ENCODE peak calls at places on chromosomes 2 and 18, in eight cellular contexts. I, K, Z, A, S, M, X and W are unnamed samples.

GRCh38 chr18:7273301-7273911 is 42.5 kb downstream of the LRRC30 start:
- DNase-seq in I (no peak), K (no peak), Z (peak; percentile 82), A (peak; percentile 97), S (peak; percentile 15), M (peak; percentile 17), X (peak; percentile 29), W (peak; percentile 3)

GRCh38 chr2:11850082-11850481 is 103.7 kb downstream of the LPIN1 start:
- DNase-seq in I (no peak), K (no peak), Z (no peak), A (no peak), S (peak; percentile 36), M (no peak), X (no peak), W (no peak)

GRCh38 chr2:36965751-36966369 is 476 bp downstream of the STRN start:
- DNase-seq in I (no peak), K (no peak), Z (peak; percentile 64), A (peak; percentile 31), S (peak; percentile 88), M (peak; percentile 26), X (peak; percentile 73), W (peak; percentile 39)

GRCh38 chr2:209986405-209986804 is 16.0 kb upstream of the RPE start:
- DNase-seq in I (no peak), K (no peak), Z (no peak), A (no peak), S (no peak), M (no peak), X (no peak), W (no peak)

GRCh38 chr2:47026738-47027531 is 111.3 kb upstream of the MCFD2 start:
- DNase-seq in I (no peak), K (no peak), Z (no peak), A (peak; percentile 54), S (no peak), M (no peak), X (no peak), W (no peak)

GRCh38 chr2:13652531-13653313 is 936.0 kb downstream of the TRIB2 start:
- DNase-seq in I (no peak), K (peak; percentile 22), Z (no peak), A (peak; percentile 72), S (no peak), M (no peak), X (no peak), W (peak; percentile 20)

GRCh38 chr2:84942166-84942565 is 28.8 kb upstream of the KCMF1 start:
- DNase-seq in I (no peak), K (no peak), Z (no peak), A (no peak), S (no peak), M (no peak), X (no peak), W (no peak)

GRCh38 chr2:209426432-209426831 is 2.6 kb downstream of the MAP2 start:
- DNase-seq in I (no peak), K (peak; percentile 68), Z (no peak), A (peak; percentile 29), S (peak; percentile 23), M (no peak), X (no peak), W (peak; percentile 13)

GRCh38 chr2:186716899-186717811 is 23.3 kb downstream of the FAM171B start:
- DNase-seq in I (no peak), K (no peak), Z (no peak), A (no peak), S (peak; percentile 28), M (no peak), X (no peak), W (no peak)

GRCh38 chr2:67414867-67415266 is 17.7 kb downstream of the ETAA1 start:
- DNase-seq in I (no peak), K (no peak), Z (no peak), A (no peak), S (no peak), M (no peak), X (no peak), W (no peak)

GRCh38 chr2:173053043-173053699 is 22.5 kb upstream of the MAP3K20 start:
- DNase-seq in I (no peak), K (no peak), Z (no peak), A (no peak), S (no peak), M (no peak), X (no peak), W (no peak)

GRCh38 chr2:6909431-6910385 is 7.5 kb upstream of the RNF144A start:
- DNase-seq in I (no peak), K (no peak), Z (no peak), A (no peak), S (no peak), M (no peak), X (no peak), W (no peak)

GRCh38 chr2:20620696-20621365 is 30.1 kb downstream of the HS1BP3 start:
- DNase-seq in I (no peak), K (no peak), Z (peak; percentile 54), A (no peak), S (no peak), M (no peak), X (no peak), W (no peak)

GRCh38 chr18:12868576-12868975 is 15.5 kb downstream of the PTPN2 start:
- DNase-seq in I (no peak), K (no peak), Z (no peak), A (no peak), S (no peak), M (no peak), X (peak; percentile 66), W (no peak)

GRCh38 chr2:83602753-83603152 is 856.3 kb downstream of the SUCLG1 start:
- DNase-seq in I (no peak), K (no peak), Z (no peak), A (no peak), S (no peak), M (no peak), X (no peak), W (no peak)

DNA sequence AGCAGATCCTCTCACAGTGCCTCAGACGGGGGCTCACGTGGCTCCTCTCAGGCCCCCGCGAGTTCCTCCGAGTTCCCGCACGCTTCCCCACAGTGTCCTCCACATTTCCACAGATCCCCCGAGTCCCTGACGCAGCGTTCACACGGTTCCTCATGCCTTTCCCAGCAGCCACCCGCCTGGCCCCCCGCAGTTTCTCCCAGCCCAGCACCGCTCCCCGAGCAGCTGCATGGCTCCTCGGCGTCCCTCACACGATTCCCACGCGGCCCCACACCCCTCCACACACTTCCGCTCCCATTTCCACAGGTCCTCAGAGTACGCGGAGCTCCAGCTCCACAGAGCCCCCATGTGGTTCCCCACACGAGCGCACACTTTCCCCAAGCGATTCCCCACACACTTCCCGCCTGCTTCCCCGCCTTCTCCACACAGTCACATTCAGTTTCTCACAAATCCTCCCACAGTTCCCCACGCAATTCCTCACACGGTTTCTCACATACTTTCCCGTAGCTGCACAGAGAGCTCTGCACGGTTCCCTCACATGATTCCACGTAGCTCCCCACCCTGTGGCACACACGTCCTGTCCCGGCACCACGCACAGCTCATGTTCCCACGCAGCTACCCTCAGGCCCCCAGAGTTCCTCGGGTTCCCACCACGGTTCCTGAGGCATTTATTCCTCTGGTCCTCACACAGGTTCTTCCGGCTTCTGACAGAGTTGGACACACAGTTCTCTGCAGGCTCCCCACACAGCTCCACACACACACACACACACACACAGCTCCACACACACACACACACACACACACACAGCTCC is 39.8 kb downstream of the KIF1A start:
- DNase-seq in I (no peak), K (no peak), Z (no peak), A (no peak), S (no peak), M (peak; percentile 14), X (no peak), W (no peak)
- TF ChIP-seq CTCF in I (no peak), K (no peak), Z (no peak), A (no peak), S (no peak), M (no peak), X (no peak), W (no peak)

DNA sequence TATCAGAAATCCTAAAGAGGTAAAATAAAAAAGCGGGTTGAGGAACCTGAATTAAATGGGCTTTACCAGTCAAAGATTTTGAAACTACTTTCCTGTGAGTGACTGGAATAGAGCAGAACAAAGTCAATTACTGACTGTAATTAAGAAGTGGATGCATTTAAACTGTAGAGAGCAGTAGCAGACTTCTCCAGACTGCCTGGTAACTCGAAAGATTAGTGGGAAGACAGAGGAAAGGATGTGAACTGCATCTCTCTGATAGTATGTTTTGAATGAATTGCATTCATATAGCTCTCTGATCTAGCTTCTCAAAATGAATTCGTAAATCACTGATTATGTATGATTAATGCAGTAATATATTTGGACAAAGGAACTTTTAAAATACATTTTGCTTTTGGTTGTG is 303.9 kb downstream of the ARHGAP15 start:
- DNase-seq in I (no peak), K (no peak), Z (no peak), A (peak; percentile 6), S (peak; percentile 36), M (no peak), X (no peak), W (no peak)
- TF ChIP-seq CTCF in I (peak; percentile 25), K (no peak), Z (peak; percentile 25), A (no peak), S (peak; percentile 53), M (no peak), X (no peak), W (no peak)

DNA sequence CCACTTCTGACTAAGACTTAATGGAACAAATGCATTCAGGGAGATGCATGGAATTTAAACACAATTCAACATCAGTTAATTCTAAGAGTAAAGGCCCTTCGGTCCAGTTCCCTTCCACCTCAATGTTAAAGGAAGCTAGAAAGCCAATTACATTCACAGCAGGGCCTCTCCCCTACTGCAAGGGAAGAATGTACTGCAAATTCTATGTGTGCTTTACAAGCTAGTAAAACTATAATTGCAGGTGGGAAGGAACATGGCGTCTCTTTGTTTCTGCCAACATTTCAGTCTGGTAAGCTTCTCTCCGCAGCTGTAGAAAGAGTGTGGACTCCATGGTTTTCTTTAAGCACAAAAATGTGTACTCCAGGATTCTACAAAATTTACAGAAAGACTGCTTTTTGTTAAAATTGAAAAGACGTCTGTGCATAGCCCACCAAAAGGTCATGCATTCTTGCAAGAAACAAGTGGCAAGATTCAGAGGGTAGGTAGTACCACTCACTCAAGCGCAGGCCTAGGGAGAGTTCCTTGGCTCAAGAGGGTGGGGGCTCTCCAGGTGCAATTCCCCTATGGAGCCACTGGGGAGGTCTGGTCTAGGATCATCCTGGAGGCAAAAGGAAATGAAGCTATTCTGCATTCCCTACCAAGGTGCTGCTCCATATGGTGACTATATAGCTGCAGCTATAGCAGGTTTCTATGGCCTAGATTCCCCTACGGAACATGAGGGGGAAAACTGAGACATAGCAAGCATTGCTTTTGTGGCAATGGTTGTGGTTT is 127.0 kb upstream of the FZD5 start:
- DNase-seq in I (no peak), K (no peak), Z (no peak), A (peak; percentile 6), S (peak; percentile 88), M (no peak), X (peak; percentile 54), W (peak; percentile 17)
- TF ChIP-seq CTCF in I (peak; percentile 7), K (peak; percentile 28), Z (no peak), A (no peak), S (peak; percentile 43), M (no peak), X (peak; percentile 21), W (no peak)

DNA sequence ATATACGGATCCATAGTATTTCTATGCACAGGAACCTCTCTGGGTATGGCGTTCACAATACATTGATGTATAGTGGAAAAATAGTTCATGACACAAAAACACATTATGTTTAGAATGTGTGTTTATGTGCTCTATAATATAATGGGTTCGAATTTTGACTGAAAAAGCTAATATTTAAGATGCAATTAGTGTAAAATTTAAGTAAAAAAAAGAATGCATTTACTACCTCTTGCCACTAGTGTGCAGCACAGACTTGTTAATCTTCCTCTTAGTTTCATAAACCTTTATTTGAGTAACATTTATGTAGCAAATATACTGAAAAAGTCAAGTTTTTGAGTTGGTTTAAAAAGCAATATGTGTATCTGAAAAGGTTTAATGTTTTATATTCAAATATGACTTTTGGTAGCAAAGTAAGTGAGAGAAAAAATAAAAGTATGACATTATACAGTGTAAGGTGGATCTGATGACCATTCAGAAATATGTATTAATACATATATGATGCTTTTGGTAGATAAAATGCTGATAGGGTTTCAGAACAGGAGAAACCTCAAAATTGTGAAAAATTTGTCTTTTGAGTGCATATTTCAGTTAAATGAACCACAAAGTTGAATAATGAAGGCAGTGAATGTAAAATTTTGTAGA is 49.5 kb downstream of the CCDC102B start:
- DNase-seq in I (no peak), K (peak; percentile 34), Z (no peak), A (peak; percentile 25), S (peak; percentile 24), M (no peak), X (no peak), W (no peak)
- TF ChIP-seq CTCF in I (peak; percentile 70), K (peak; percentile 43), Z (peak; percentile 65), A (peak; percentile 61), S (peak; percentile 77), M (peak; percentile 13), X (peak; percentile 53), W (peak; percentile 59)